ENCODE peak calls at places on chromosomes 4 and X, in nine cellular contexts. U is activated T-cell treated with anti-CD3 and anti-CD28 coated beads, Interleukin-2, amount 50 U/mL, for 72 hours; P is islet precursor cell; N is lung; K is AG04449; R is NCI-H2081; X is nucleus accumbens; Y is posterior vena cava; I is CD4-positive, alpha-beta T cell. E is an unnamed sample.

GRCh38 chr4:20638825-20639224 is 61.4 kb upstream of the PACRGL start:
- DNase-seq in Y (no peak), P (no peak), R (peak; percentile 97), U (no peak), X (no peak), I (no peak), N (no peak), K (no peak), E (peak; percentile 19)

GRCh38 chr4:168604496-168605373 is 107.9 kb downstream of the PALLD start:
- DNase-seq in P (peak; percentile 92), N (no peak), Y (no peak), R (no peak), K (no peak), X (no peak), I (no peak), U (no peak), E (no peak)

GRCh38 chr4:106032851-106033286 is 137.6 kb downstream of the NPNT start:
- DNase-seq in R (no peak), P (peak; percentile 89), K (no peak), N (no peak), U (no peak), Y (no peak), X (no peak), I (no peak), E (no peak)

GRCh38 chr4:4758708-4759107 is 100.8 kb upstream of the MSX1 start:
- DNase-seq in U (no peak), N (no peak), K (no peak), P (no peak), Y (no peak), X (no peak), R (no peak), I (no peak), E (no peak)

GRCh38 chrX:7334253-7334935 is 186.4 kb upstream of the PUDP start:
- DNase-seq in U (no peak), R (no peak), N (no peak), I (no peak), Y (no peak), X (no peak), K (no peak), P (no peak), E (no peak)

GRCh38 chr4:143558286-143558685 is 44.8 kb downstream of the SMARCA5 start:
- DNase-seq in U (no peak), R (no peak), K (no peak), I (no peak), N (no peak), P (no peak), X (no peak), Y (no peak), E (no peak)

GRCh38 chr4:168719725-168720124 is 222.9 kb downstream of the PALLD start:
- DNase-seq in N (no peak), I (no peak), P (no peak), X (no peak), R (no peak), K (no peak), U (no peak), Y (no peak), E (no peak)

GRCh38 chrX:46407753-46408130 is 137.5 kb downstream of the ZNF674 start:
- DNase-seq in P (no peak), R (no peak), N (no peak), I (no peak), X (no peak), K (no peak), Y (no peak), U (no peak), E (no peak)

GRCh38 chr4:88985088-88985779 is 71.8 kb downstream of the FAM13A start:
- DNase-seq in N (no peak), U (no peak), P (no peak), X (no peak), Y (no peak), I (no peak), R (no peak), K (peak; percentile 51), E (no peak)

GRCh38 chrX:81414630-81415029 is 212.7 kb downstream of the SH3BGRL start:
- DNase-seq in K (no peak), U (no peak), P (no peak), I (no peak), R (no peak), X (no peak), N (no peak), Y (no peak), E (no peak)

GRCh38 chr4:15963568-15963967 is 593 bp upstream of the FGFBP2 start:
- DNase-seq in K (no peak), Y (no peak), R (no peak), I (no peak), X (no peak), P (no peak), U (peak; percentile 85), N (no peak), E (no peak)

GRCh38 chrX:72027024-72027913 is 104.4 kb downstream of the RTL5 start:
- DNase-seq in Y (no peak), N (peak; percentile 11), R (no peak), I (no peak), K (no peak), X (no peak), U (no peak), P (peak; percentile 36), E (no peak)

GRCh38 chr4:75924309-75924708 is 16.5 kb downstream of the NAAA start:
- DNase-seq in I (no peak), K (no peak), P (no peak), R (peak; percentile 76), X (no peak), U (no peak), Y (no peak), N (no peak), E (no peak)

GRCh38 chr4:3234171-3235029 is 14.6 kb upstream of the MSANTD1 start:
- DNase-seq in R (no peak), Y (no peak), U (no peak), N (no peak), I (no peak), K (no peak), P (no peak), X (no peak), E (no peak)

GRCh38 chrX:73508861-73509260 is 54.1 kb upstream of the CHIC1 start:
- DNase-seq in Y (no peak), N (no peak), I (no peak), P (no peak), U (no peak), R (no peak), X (no peak), K (no peak), E (no peak)

GRCh38 chr4:89410687-89411086 is 103.1 kb upstream of the GPRIN3 start:
- DNase-seq in X (no peak), P (peak; percentile 84), I (no peak), R (no peak), N (no peak), K (no peak), Y (no peak), U (no peak), E (no peak)

GRCh38 chr4:7296661-7297335 is 104.5 kb downstream of the SORCS2 start:
- DNase-seq in X (no peak), P (no peak), K (no peak), Y (no peak), R (no peak), N (no peak), I (no peak), U (no peak), E (no peak)

GRCh38 chr4:174362340-174362739 is 78.6 kb downstream of the CEP44 start:
- DNase-seq in K (no peak), Y (no peak), P (no peak), N (no peak), X (no peak), I (no peak), R (no peak), U (no peak), E (no peak)

GRCh38 chr4:1804638-1805492 is 11.8 kb downstream of the FGFR3 start:
- DNase-seq in I (no peak), P (no peak), K (no peak), Y (no peak), R (no peak), N (no peak), X (no peak), U (no peak), E (no peak)

GRCh38 chr4:76601791-76602190 is 166.8 kb downstream of the SHROOM3 start:
- DNase-seq in Y (no peak), R (no peak), P (no peak), I (no peak), U (no peak), N (no peak), K (no peak), X (no peak), E (peak; percentile 88)

GRCh38 chrX:4035874-4036273 is 322.4 kb upstream of the PRKX start:
- DNase-seq in I (no peak), U (no peak), P (no peak), K (no peak), X (no peak), Y (no peak), R (no peak), N (no peak), E (no peak)

GRCh38 chrX:41518127-41518840 is 71.1 kb downstream of the NYX start:
- DNase-seq in Y (no peak), I (no peak), N (no peak), R (no peak), X (no peak), P (no peak), K (no peak), U (peak; percentile 65), E (no peak)

GRCh38 chrX:31185884-31186283 is 114.0 kb upstream of the FTHL17 start:
- DNase-seq in U (no peak), X (no peak), P (no peak), Y (no peak), N (no peak), R (no peak), I (no peak), K (no peak), E (no peak)

GRCh38 chr4:143381171-143382118 is 44.8 kb downstream of the GAB1 start:
- DNase-seq in Y (peak; percentile 92), X (peak; percentile 65), I (no peak), K (peak; percentile 54), P (no peak), N (peak; percentile 61), U (no peak), R (peak; percentile 83), E (peak; percentile 95)

GRCh38 chr4:69707807-69708206 is 52.6 kb downstream of the SULT1B1 start:
- DNase-seq in N (no peak), Y (no peak), P (no peak), I (no peak), R (peak; percentile 7), U (no peak), X (no peak), K (no peak), E (no peak)

GRCh38 chr4:105014242-105015031 is 132.2 kb upstream of the TET2 start:
- DNase-seq in P (no peak), U (no peak), Y (no peak), I (no peak), N (no peak), R (no peak), X (no peak), K (no peak), E (no peak)

GRCh38 chr4:40940317-40940720 is 190.6 kb downstream of the NSUN7 start:
- DNase-seq in P (no peak), N (no peak), I (no peak), R (no peak), U (no peak), Y (no peak), K (no peak), X (no peak), E (no peak)

E was measured in esophagus muscularis mucosa.